ENCODE peak calls at places on chromosomes 16 and 17, in ten cellular contexts. One of them, this sample, is unnamed.

GRCh38 chr17:40852378-40852777 is 14.6 kb downstream of the KRT12 start:
- DNase-seq in WERI-Rb-1: no peak
- DNase-seq in stimulated activated CD8-positive, alpha-beta memory T cell treated with anti-CD3 and anti-CD28 coated beads, Interleukin-2, amount 100 ng/mL, for 48 hours: no peak
- DNase-seq in mucosa of descending colon: no peak
- DNase-seq in NCI-H146: no peak
- DNase-seq in activated CD4-positive, alpha-beta T cell treated with anti-CD3 and anti-CD28 coated beads, Interleukin-2, amount 10 ng/mL, durations not matched to agents 7 days and 5 days: no peak
- DNase-seq in RWPE2: no peak
- DNase-seq in endothelial cell: no peak
- DNase-seq in HuH-7.5: no peak
- DNase-seq in transverse colon: no peak
- DNase-seq in this sample: no peak

GRCh38 chr17:82490512-82491195 is 28.9 kb upstream of the FOXK2 start:
- DNase-seq in transverse colon: peak
- DNase-seq in RWPE2: no peak
- DNase-seq in WERI-Rb-1: peak
- DNase-seq in HuH-7.5: no peak
- DNase-seq in NCI-H146: peak
- DNase-seq in activated CD4-positive, alpha-beta T cell treated with anti-CD3 and anti-CD28 coated beads, Interleukin-2, amount 10 ng/mL, durations not matched to agents 7 days and 5 days: no peak
- DNase-seq in stimulated activated CD8-positive, alpha-beta memory T cell treated with anti-CD3 and anti-CD28 coated beads, Interleukin-2, amount 100 ng/mL, for 48 hours: no peak
- DNase-seq in endothelial cell: no peak
- DNase-seq in mucosa of descending colon: no peak
- DNase-seq in this sample: no peak

GRCh38 chr16:88527937-88528743 is 42.1 kb upstream of the ZC3H18 start:
- DNase-seq in WERI-Rb-1: no peak
- DNase-seq in mucosa of descending colon: no peak
- DNase-seq in RWPE2: no peak
- DNase-seq in transverse colon: no peak
- DNase-seq in activated CD4-positive, alpha-beta T cell treated with anti-CD3 and anti-CD28 coated beads, Interleukin-2, amount 10 ng/mL, durations not matched to agents 7 days and 5 days: no peak
- DNase-seq in NCI-H146: no peak
- DNase-seq in HuH-7.5: no peak
- DNase-seq in endothelial cell: no peak
- DNase-seq in stimulated activated CD8-positive, alpha-beta memory T cell treated with anti-CD3 and anti-CD28 coated beads, Interleukin-2, amount 100 ng/mL, for 48 hours: no peak
- DNase-seq in this sample: no peak

GRCh38 chr16:67375161-67375560 is 18.1 kb downstream of the TPPP3 start:
- DNase-seq in WERI-Rb-1: no peak
- DNase-seq in endothelial cell: no peak
- DNase-seq in mucosa of descending colon: no peak
- DNase-seq in stimulated activated CD8-positive, alpha-beta memory T cell treated with anti-CD3 and anti-CD28 coated beads, Interleukin-2, amount 100 ng/mL, for 48 hours: no peak
- DNase-seq in transverse colon: no peak
- DNase-seq in activated CD4-positive, alpha-beta T cell treated with anti-CD3 and anti-CD28 coated beads, Interleukin-2, amount 10 ng/mL, durations not matched to agents 7 days and 5 days: no peak
- DNase-seq in NCI-H146: no peak
- DNase-seq in RWPE2: no peak
- DNase-seq in HuH-7.5: no peak
- DNase-seq in this sample: no peak

GRCh38 chr16:8853150-8853549 is 15.7 kb downstream of the CARHSP1 start:
- DNase-seq in transverse colon: no peak
- DNase-seq in endothelial cell: no peak
- DNase-seq in mucosa of descending colon: no peak
- DNase-seq in stimulated activated CD8-positive, alpha-beta memory T cell treated with anti-CD3 and anti-CD28 coated beads, Interleukin-2, amount 100 ng/mL, for 48 hours: no peak
- DNase-seq in WERI-Rb-1: no peak
- DNase-seq in NCI-H146: no peak
- DNase-seq in RWPE2: no peak
- DNase-seq in HuH-7.5: no peak
- DNase-seq in activated CD4-positive, alpha-beta T cell treated with anti-CD3 and anti-CD28 coated beads, Interleukin-2, amount 10 ng/mL, durations not matched to agents 7 days and 5 days: no peak
- DNase-seq in this sample: no peak

GRCh38 chr17:76071497-76072148 is 694 bp downstream of the SRP68 start:
- DNase-seq in RWPE2: no peak
- DNase-seq in NCI-H146: no peak
- DNase-seq in mucosa of descending colon: no peak
- DNase-seq in HuH-7.5: no peak
- DNase-seq in activated CD4-positive, alpha-beta T cell treated with anti-CD3 and anti-CD28 coated beads, Interleukin-2, amount 10 ng/mL, durations not matched to agents 7 days and 5 days: no peak
- DNase-seq in transverse colon: no peak
- DNase-seq in endothelial cell: no peak
- DNase-seq in WERI-Rb-1: no peak
- DNase-seq in stimulated activated CD8-positive, alpha-beta memory T cell treated with anti-CD3 and anti-CD28 coated beads, Interleukin-2, amount 100 ng/mL, for 48 hours: no peak
- DNase-seq in this sample: no peak

GRCh38 chr17:36935681-36936454 is 1.4 kb upstream of the LHX1 start:
- DNase-seq in activated CD4-positive, alpha-beta T cell treated with anti-CD3 and anti-CD28 coated beads, Interleukin-2, amount 10 ng/mL, durations not matched to agents 7 days and 5 days: no peak
- DNase-seq in WERI-Rb-1: no peak
- DNase-seq in stimulated activated CD8-positive, alpha-beta memory T cell treated with anti-CD3 and anti-CD28 coated beads, Interleukin-2, amount 100 ng/mL, for 48 hours: no peak
- DNase-seq in RWPE2: no peak
- DNase-seq in HuH-7.5: peak
- DNase-seq in mucosa of descending colon: peak
- DNase-seq in transverse colon: no peak
- DNase-seq in endothelial cell: no peak
- DNase-seq in NCI-H146: peak
- DNase-seq in this sample: no peak

GRCh38 chr16:10930755-10931093 is 11.5 kb downstream of the DEXI start:
- DNase-seq in stimulated activated CD8-positive, alpha-beta memory T cell treated with anti-CD3 and anti-CD28 coated beads, Interleukin-2, amount 100 ng/mL, for 48 hours: no peak
- DNase-seq in endothelial cell: no peak
- DNase-seq in transverse colon: no peak
- DNase-seq in mucosa of descending colon: no peak
- DNase-seq in RWPE2: no peak
- DNase-seq in HuH-7.5: no peak
- DNase-seq in activated CD4-positive, alpha-beta T cell treated with anti-CD3 and anti-CD28 coated beads, Interleukin-2, amount 10 ng/mL, durations not matched to agents 7 days and 5 days: no peak
- DNase-seq in NCI-H146: no peak
- DNase-seq in WERI-Rb-1: no peak
- DNase-seq in this sample: no peak

GRCh38 chr17:78991906-78992532 is 12.3 kb upstream of the LGALS3BP start:
- DNase-seq in endothelial cell: no peak
- DNase-seq in RWPE2: no peak
- DNase-seq in HuH-7.5: no peak
- DNase-seq in activated CD4-positive, alpha-beta T cell treated with anti-CD3 and anti-CD28 coated beads, Interleukin-2, amount 10 ng/mL, durations not matched to agents 7 days and 5 days: no peak
- DNase-seq in stimulated activated CD8-positive, alpha-beta memory T cell treated with anti-CD3 and anti-CD28 coated beads, Interleukin-2, amount 100 ng/mL, for 48 hours: no peak
- DNase-seq in mucosa of descending colon: peak
- DNase-seq in NCI-H146: no peak
- DNase-seq in WERI-Rb-1: no peak
- DNase-seq in transverse colon: peak
- DNase-seq in this sample: peak

GRCh38 chr17:5506307-5506706 is 19.9 kb downstream of the MIS12 start:
- DNase-seq in RWPE2: no peak
- DNase-seq in endothelial cell: no peak
- DNase-seq in mucosa of descending colon: no peak
- DNase-seq in WERI-Rb-1: no peak
- DNase-seq in stimulated activated CD8-positive, alpha-beta memory T cell treated with anti-CD3 and anti-CD28 coated beads, Interleukin-2, amount 100 ng/mL, for 48 hours: no peak
- DNase-seq in NCI-H146: no peak
- DNase-seq in activated CD4-positive, alpha-beta T cell treated with anti-CD3 and anti-CD28 coated beads, Interleukin-2, amount 10 ng/mL, durations not matched to agents 7 days and 5 days: no peak
- DNase-seq in transverse colon: no peak
- DNase-seq in HuH-7.5: no peak
- DNase-seq in this sample: no peak

GRCh38 chr17:64388961-64389565 is 1.6 kb downstream of the PECAM1 start:
- DNase-seq in RWPE2: no peak
- DNase-seq in stimulated activated CD8-positive, alpha-beta memory T cell treated with anti-CD3 and anti-CD28 coated beads, Interleukin-2, amount 100 ng/mL, for 48 hours: no peak
- DNase-seq in NCI-H146: peak
- DNase-seq in activated CD4-positive, alpha-beta T cell treated with anti-CD3 and anti-CD28 coated beads, Interleukin-2, amount 10 ng/mL, durations not matched to agents 7 days and 5 days: no peak
- DNase-seq in WERI-Rb-1: no peak
- DNase-seq in endothelial cell: no peak
- DNase-seq in mucosa of descending colon: no peak
- DNase-seq in HuH-7.5: no peak
- DNase-seq in transverse colon: no peak
- DNase-seq in this sample: no peak

GRCh38 chr17:65666869-65667268 is 105.4 kb upstream of the AXIN2 start:
- DNase-seq in WERI-Rb-1: no peak
- DNase-seq in RWPE2: no peak
- DNase-seq in transverse colon: no peak
- DNase-seq in HuH-7.5: no peak
- DNase-seq in stimulated activated CD8-positive, alpha-beta memory T cell treated with anti-CD3 and anti-CD28 coated beads, Interleukin-2, amount 100 ng/mL, for 48 hours: no peak
- DNase-seq in NCI-H146: no peak
- DNase-seq in activated CD4-positive, alpha-beta T cell treated with anti-CD3 and anti-CD28 coated beads, Interleukin-2, amount 10 ng/mL, durations not matched to agents 7 days and 5 days: no peak
- DNase-seq in mucosa of descending colon: no peak
- DNase-seq in endothelial cell: no peak
- DNase-seq in this sample: no peak

GRCh38 chr16:24430937-24431760 is 108.2 kb upstream of the RBBP6 start:
- DNase-seq in WERI-Rb-1: no peak
- DNase-seq in NCI-H146: no peak
- DNase-seq in HuH-7.5: no peak
- DNase-seq in stimulated activated CD8-positive, alpha-beta memory T cell treated with anti-CD3 and anti-CD28 coated beads, Interleukin-2, amount 100 ng/mL, for 48 hours: no peak
- DNase-seq in RWPE2: no peak
- DNase-seq in endothelial cell: no peak
- DNase-seq in transverse colon: no peak
- DNase-seq in activated CD4-positive, alpha-beta T cell treated with anti-CD3 and anti-CD28 coated beads, Interleukin-2, amount 10 ng/mL, durations not matched to agents 7 days and 5 days: no peak
- DNase-seq in mucosa of descending colon: peak
- DNase-seq in this sample: no peak

GRCh38 chr17:67850991-67851631 is 25.8 kb downstream of the BPTF start:
- DNase-seq in HuH-7.5: no peak
- DNase-seq in NCI-H146: no peak
- DNase-seq in transverse colon: no peak
- DNase-seq in RWPE2: no peak
- DNase-seq in mucosa of descending colon: no peak
- DNase-seq in activated CD4-positive, alpha-beta T cell treated with anti-CD3 and anti-CD28 coated beads, Interleukin-2, amount 10 ng/mL, durations not matched to agents 7 days and 5 days: no peak
- DNase-seq in stimulated activated CD8-positive, alpha-beta memory T cell treated with anti-CD3 and anti-CD28 coated beads, Interleukin-2, amount 100 ng/mL, for 48 hours: no peak
- DNase-seq in endothelial cell: no peak
- DNase-seq in WERI-Rb-1: no peak
- DNase-seq in this sample: no peak

GRCh38 chr16:30805056-30805369 is 18.0 kb upstream of the ZNF629 start:
- DNase-seq in WERI-Rb-1: no peak
- DNase-seq in HuH-7.5: no peak
- DNase-seq in mucosa of descending colon: no peak
- DNase-seq in transverse colon: no peak
- DNase-seq in endothelial cell: no peak
- DNase-seq in activated CD4-positive, alpha-beta T cell treated with anti-CD3 and anti-CD28 coated beads, Interleukin-2, amount 10 ng/mL, durations not matched to agents 7 days and 5 days: no peak
- DNase-seq in stimulated activated CD8-positive, alpha-beta memory T cell treated with anti-CD3 and anti-CD28 coated beads, Interleukin-2, amount 100 ng/mL, for 48 hours: no peak
- DNase-seq in RWPE2: no peak
- DNase-seq in NCI-H146: no peak
- DNase-seq in this sample: peak

GRCh38 chr17:5522476-5522875 is 36.1 kb downstream of the MIS12 start:
- DNase-seq in activated CD4-positive, alpha-beta T cell treated with anti-CD3 and anti-CD28 coated beads, Interleukin-2, amount 10 ng/mL, durations not matched to agents 7 days and 5 days: no peak
- DNase-seq in NCI-H146: no peak
- DNase-seq in stimulated activated CD8-positive, alpha-beta memory T cell treated with anti-CD3 and anti-CD28 coated beads, Interleukin-2, amount 100 ng/mL, for 48 hours: no peak
- DNase-seq in WERI-Rb-1: no peak
- DNase-seq in RWPE2: no peak
- DNase-seq in mucosa of descending colon: no peak
- DNase-seq in endothelial cell: no peak
- DNase-seq in transverse colon: no peak
- DNase-seq in HuH-7.5: no peak
- DNase-seq in this sample: no peak

GRCh38 chr17:72176902-72177660 is 56.3 kb downstream of the SOX9 start:
- DNase-seq in HuH-7.5: no peak
- DNase-seq in stimulated activated CD8-positive, alpha-beta memory T cell treated with anti-CD3 and anti-CD28 coated beads, Interleukin-2, amount 100 ng/mL, for 48 hours: no peak
- DNase-seq in transverse colon: peak
- DNase-seq in mucosa of descending colon: peak
- DNase-seq in RWPE2: no peak
- DNase-seq in WERI-Rb-1: no peak
- DNase-seq in activated CD4-positive, alpha-beta T cell treated with anti-CD3 and anti-CD28 coated beads, Interleukin-2, amount 10 ng/mL, durations not matched to agents 7 days and 5 days: no peak
- DNase-seq in NCI-H146: peak
- DNase-seq in endothelial cell: no peak
- DNase-seq in this sample: peak

GRCh38 chr17:34519286-34519685 is 60.1 kb upstream of the TMEM132E start:
- DNase-seq in HuH-7.5: no peak
- DNase-seq in NCI-H146: no peak
- DNase-seq in endothelial cell: peak
- DNase-seq in stimulated activated CD8-positive, alpha-beta memory T cell treated with anti-CD3 and anti-CD28 coated beads, Interleukin-2, amount 100 ng/mL, for 48 hours: no peak
- DNase-seq in transverse colon: no peak
- DNase-seq in RWPE2: no peak
- DNase-seq in WERI-Rb-1: peak
- DNase-seq in activated CD4-positive, alpha-beta T cell treated with anti-CD3 and anti-CD28 coated beads, Interleukin-2, amount 10 ng/mL, durations not matched to agents 7 days and 5 days: peak
- DNase-seq in mucosa of descending colon: peak
- DNase-seq in this sample: no peak

GRCh38 chr17:31745964-31746650 is 112.9 kb downstream of the COPRS start:
- DNase-seq in stimulated activated CD8-positive, alpha-beta memory T cell treated with anti-CD3 and anti-CD28 coated beads, Interleukin-2, amount 100 ng/mL, for 48 hours: no peak
- DNase-seq in endothelial cell: no peak
- DNase-seq in activated CD4-positive, alpha-beta T cell treated with anti-CD3 and anti-CD28 coated beads, Interleukin-2, amount 10 ng/mL, durations not matched to agents 7 days and 5 days: no peak
- DNase-seq in NCI-H146: no peak
- DNase-seq in RWPE2: no peak
- DNase-seq in transverse colon: no peak
- DNase-seq in HuH-7.5: no peak
- DNase-seq in mucosa of descending colon: no peak
- DNase-seq in WERI-Rb-1: no peak
- DNase-seq in this sample: no peak

GRCh38 chr17:2875608-2876007 is 79.4 kb downstream of the RAP1GAP2 start:
- DNase-seq in transverse colon: no peak
- DNase-seq in activated CD4-positive, alpha-beta T cell treated with anti-CD3 and anti-CD28 coated beads, Interleukin-2, amount 10 ng/mL, durations not matched to agents 7 days and 5 days: no peak
- DNase-seq in endothelial cell: no peak
- DNase-seq in WERI-Rb-1: no peak
- DNase-seq in NCI-H146: no peak
- DNase-seq in HuH-7.5: no peak
- DNase-seq in mucosa of descending colon: no peak
- DNase-seq in RWPE2: no peak
- DNase-seq in stimulated activated CD8-positive, alpha-beta memory T cell treated with anti-CD3 and anti-CD28 coated beads, Interleukin-2, amount 100 ng/mL, for 48 hours: no peak
- DNase-seq in this sample: no peak

GRCh38 chr16:66549284-66550131 is at the start of gene TK2:
- DNase-seq in RWPE2: no peak
- DNase-seq in activated CD4-positive, alpha-beta T cell treated with anti-CD3 and anti-CD28 coated beads, Interleukin-2, amount 10 ng/mL, durations not matched to agents 7 days and 5 days: peak
- DNase-seq in transverse colon: peak
- DNase-seq in HuH-7.5: peak
- DNase-seq in endothelial cell: peak
- DNase-seq in mucosa of descending colon: peak
- DNase-seq in stimulated activated CD8-positive, alpha-beta memory T cell treated with anti-CD3 and anti-CD28 coated beads, Interleukin-2, amount 100 ng/mL, for 48 hours: peak
- DNase-seq in NCI-H146: peak
- DNase-seq in WERI-Rb-1: peak
- DNase-seq in this sample: peak

GRCh38 chr17:65914784-65915342 is 277.1 kb downstream of the CEP112 start:
- DNase-seq in RWPE2: no peak
- DNase-seq in activated CD4-positive, alpha-beta T cell treated with anti-CD3 and anti-CD28 coated beads, Interleukin-2, amount 10 ng/mL, durations not matched to agents 7 days and 5 days: no peak
- DNase-seq in mucosa of descending colon: no peak
- DNase-seq in stimulated activated CD8-positive, alpha-beta memory T cell treated with anti-CD3 and anti-CD28 coated beads, Interleukin-2, amount 100 ng/mL, for 48 hours: no peak
- DNase-seq in HuH-7.5: no peak
- DNase-seq in endothelial cell: no peak
- DNase-seq in NCI-H146: no peak
- DNase-seq in WERI-Rb-1: no peak
- DNase-seq in transverse colon: no peak
- DNase-seq in this sample: no peak

GRCh38 chr17:14803781-14804180 is 461.3 kb downstream of the PMP22 start:
- DNase-seq in activated CD4-positive, alpha-beta T cell treated with anti-CD3 and anti-CD28 coated beads, Interleukin-2, amount 10 ng/mL, durations not matched to agents 7 days and 5 days: no peak
- DNase-seq in RWPE2: no peak
- DNase-seq in endothelial cell: no peak
- DNase-seq in NCI-H146: no peak
- DNase-seq in transverse colon: no peak
- DNase-seq in mucosa of descending colon: no peak
- DNase-seq in HuH-7.5: no peak
- DNase-seq in stimulated activated CD8-positive, alpha-beta memory T cell treated with anti-CD3 and anti-CD28 coated beads, Interleukin-2, amount 100 ng/mL, for 48 hours: no peak
- DNase-seq in WERI-Rb-1: no peak
- DNase-seq in this sample: no peak

GRCh38 chr17:36856921-36857381 is 80.3 kb upstream of the LHX1 start:
- DNase-seq in WERI-Rb-1: no peak
- DNase-seq in RWPE2: no peak
- DNase-seq in mucosa of descending colon: no peak
- DNase-seq in stimulated activated CD8-positive, alpha-beta memory T cell treated with anti-CD3 and anti-CD28 coated beads, Interleukin-2, amount 100 ng/mL, for 48 hours: no peak
- DNase-seq in HuH-7.5: no peak
- DNase-seq in transverse colon: no peak
- DNase-seq in endothelial cell: no peak
- DNase-seq in activated CD4-positive, alpha-beta T cell treated with anti-CD3 and anti-CD28 coated beads, Interleukin-2, amount 10 ng/mL, durations not matched to agents 7 days and 5 days: no peak
- DNase-seq in NCI-H146: no peak
- DNase-seq in this sample: no peak

GRCh38 chr16:8686031-8686621 is 11.7 kb downstream of the ABAT start:
- DNase-seq in NCI-H146: no peak
- DNase-seq in WERI-Rb-1: no peak
- DNase-seq in endothelial cell: no peak
- DNase-seq in activated CD4-positive, alpha-beta T cell treated with anti-CD3 and anti-CD28 coated beads, Interleukin-2, amount 10 ng/mL, durations not matched to agents 7 days and 5 days: no peak
- DNase-seq in mucosa of descending colon: peak
- DNase-seq in HuH-7.5: no peak
- DNase-seq in RWPE2: no peak
- DNase-seq in transverse colon: peak
- DNase-seq in stimulated activated CD8-positive, alpha-beta memory T cell treated with anti-CD3 and anti-CD28 coated beads, Interleukin-2, amount 100 ng/mL, for 48 hours: no peak
- DNase-seq in this sample: no peak

GRCh38 chr16:88387941-88388627 is 5.3 kb downstream of the ZNF469 start:
- DNase-seq in endothelial cell: no peak
- DNase-seq in mucosa of descending colon: peak
- DNase-seq in stimulated activated CD8-positive, alpha-beta memory T cell treated with anti-CD3 and anti-CD28 coated beads, Interleukin-2, amount 100 ng/mL, for 48 hours: no peak
- DNase-seq in NCI-H146: no peak
- DNase-seq in transverse colon: peak
- DNase-seq in activated CD4-positive, alpha-beta T cell treated with anti-CD3 and anti-CD28 coated beads, Interleukin-2, amount 10 ng/mL, durations not matched to agents 7 days and 5 days: no peak
- DNase-seq in HuH-7.5: no peak
- DNase-seq in RWPE2: no peak
- DNase-seq in WERI-Rb-1: no peak
- DNase-seq in this sample: peak

GRCh38 chr16:53721017-53721416 is 17.1 kb downstream of the FTO start:
- DNase-seq in NCI-H146: no peak
- DNase-seq in activated CD4-positive, alpha-beta T cell treated with anti-CD3 and anti-CD28 coated beads, Interleukin-2, amount 10 ng/mL, durations not matched to agents 7 days and 5 days: no peak
- DNase-seq in stimulated activated CD8-positive, alpha-beta memory T cell treated with anti-CD3 and anti-CD28 coated beads, Interleukin-2, amount 100 ng/mL, for 48 hours: no peak
- DNase-seq in mucosa of descending colon: no peak
- DNase-seq in HuH-7.5: no peak
- DNase-seq in RWPE2: no peak
- DNase-seq in endothelial cell: no peak
- DNase-seq in WERI-Rb-1: no peak
- DNase-seq in transverse colon: no peak
- DNase-seq in this sample: no peak

GRCh38 chr17:82862191-82862590 is 22.4 kb upstream of the ZNF750 start:
- DNase-seq in WERI-Rb-1: no peak
- DNase-seq in RWPE2: no peak
- DNase-seq in NCI-H146: no peak
- DNase-seq in endothelial cell: no peak
- DNase-seq in transverse colon: no peak
- DNase-seq in stimulated activated CD8-positive, alpha-beta memory T cell treated with anti-CD3 and anti-CD28 coated beads, Interleukin-2, amount 100 ng/mL, for 48 hours: no peak
- DNase-seq in activated CD4-positive, alpha-beta T cell treated with anti-CD3 and anti-CD28 coated beads, Interleukin-2, amount 10 ng/mL, durations not matched to agents 7 days and 5 days: no peak
- DNase-seq in mucosa of descending colon: no peak
- DNase-seq in HuH-7.5: no peak
- DNase-seq in this sample: no peak